ENCODE peak calls at places on chromosomes 16 and 17, in nine cellular contexts. One of them, this sample, is unnamed.
A peak's percentile ranks its signal among the peaks of the same experiment; 100 is the strongest.

GRCh38 chr16:86899757-86900156 is 321.4 kb downstream of the FOXL1 start:
- DNase-seq in uterus: no peak
- DNase-seq in activated CD8-positive, alpha-beta T cell treated with anti-CD3 and anti-CD28 coated beads for 36 hours: no peak
- DNase-seq in GM04503: peak; percentile 11
- DNase-seq in effector CD4-positive, alpha-beta T cell: no peak
- DNase-seq in head of caudate nucleus: no peak
- DNase-seq in glutamatergic neuron: no peak
- DNase-seq in foreskin fibroblast: peak; percentile 19
- DNase-seq in HTR-8/SVneo: peak; percentile 28
- DNase-seq in this sample: no peak

GRCh38 chr17:5610956-5611355 is 26.6 kb upstream of the NLRP1 start:
- DNase-seq in head of caudate nucleus: no peak
- DNase-seq in HTR-8/SVneo: no peak
- DNase-seq in foreskin fibroblast: no peak
- DNase-seq in GM04503: no peak
- DNase-seq in glutamatergic neuron: no peak
- DNase-seq in uterus: no peak
- DNase-seq in activated CD8-positive, alpha-beta T cell treated with anti-CD3 and anti-CD28 coated beads for 36 hours: no peak
- DNase-seq in effector CD4-positive, alpha-beta T cell: no peak
- DNase-seq in this sample: no peak

GRCh38 chr16:88383401-88384221 is 852 bp downstream of the ZNF469 start:
- DNase-seq in activated CD8-positive, alpha-beta T cell treated with anti-CD3 and anti-CD28 coated beads for 36 hours: no peak
- DNase-seq in uterus: peak; percentile 62
- DNase-seq in glutamatergic neuron: peak; percentile 56
- DNase-seq in head of caudate nucleus: peak; percentile 37
- DNase-seq in HTR-8/SVneo: peak; percentile 73
- DNase-seq in foreskin fibroblast: peak; percentile 51
- DNase-seq in GM04503: no peak
- DNase-seq in effector CD4-positive, alpha-beta T cell: no peak
- DNase-seq in this sample: no peak

GRCh38 chr17:83055911-83056582 is 23.4 kb upstream of the METRNL start:
- DNase-seq in GM04503: peak; percentile 67
- DNase-seq in uterus: peak; percentile 45
- DNase-seq in effector CD4-positive, alpha-beta T cell: no peak
- DNase-seq in glutamatergic neuron: no peak
- DNase-seq in foreskin fibroblast: peak; percentile 81
- DNase-seq in HTR-8/SVneo: no peak
- DNase-seq in head of caudate nucleus: peak; percentile 13
- DNase-seq in activated CD8-positive, alpha-beta T cell treated with anti-CD3 and anti-CD28 coated beads for 36 hours: no peak
- DNase-seq in this sample: no peak

GRCh38 chr16:13083687-13084086 is 182.3 kb downstream of the SHISA9 start:
- DNase-seq in HTR-8/SVneo: no peak
- DNase-seq in uterus: no peak
- DNase-seq in GM04503: no peak
- DNase-seq in foreskin fibroblast: no peak
- DNase-seq in activated CD8-positive, alpha-beta T cell treated with anti-CD3 and anti-CD28 coated beads for 36 hours: no peak
- DNase-seq in glutamatergic neuron: no peak
- DNase-seq in effector CD4-positive, alpha-beta T cell: no peak
- DNase-seq in head of caudate nucleus: no peak
- DNase-seq in this sample: no peak

GRCh38 chr16:3938843-3939624 is 58.5 kb upstream of the CREBBP start:
- DNase-seq in activated CD8-positive, alpha-beta T cell treated with anti-CD3 and anti-CD28 coated beads for 36 hours: peak; percentile 56
- DNase-seq in HTR-8/SVneo: peak; percentile 94
- DNase-seq in foreskin fibroblast: peak; percentile 38
- DNase-seq in head of caudate nucleus: peak; percentile 28
- DNase-seq in effector CD4-positive, alpha-beta T cell: peak; percentile 55
- DNase-seq in glutamatergic neuron: peak; percentile 83
- DNase-seq in uterus: peak; percentile 63
- DNase-seq in GM04503: peak; percentile 63
- DNase-seq in this sample: peak; percentile 52

GRCh38 chr17:8300629-8301242 is 5.5 kb upstream of the SLC25A35 start:
- DNase-seq in foreskin fibroblast: peak; percentile 48
- DNase-seq in GM04503: no peak
- DNase-seq in head of caudate nucleus: peak; percentile 74
- DNase-seq in effector CD4-positive, alpha-beta T cell: peak; percentile 42
- DNase-seq in uterus: peak; percentile 49
- DNase-seq in glutamatergic neuron: peak; percentile 57
- DNase-seq in activated CD8-positive, alpha-beta T cell treated with anti-CD3 and anti-CD28 coated beads for 36 hours: peak; percentile 70
- DNase-seq in HTR-8/SVneo: peak; percentile 90
- DNase-seq in this sample: peak; percentile 40

GRCh38 chr17:39306509-39307212 is 80.9 kb upstream of the STAC2 start:
- DNase-seq in glutamatergic neuron: no peak
- DNase-seq in uterus: no peak
- DNase-seq in foreskin fibroblast: no peak
- DNase-seq in HTR-8/SVneo: no peak
- DNase-seq in activated CD8-positive, alpha-beta T cell treated with anti-CD3 and anti-CD28 coated beads for 36 hours: no peak
- DNase-seq in GM04503: peak; percentile 2
- DNase-seq in head of caudate nucleus: no peak
- DNase-seq in effector CD4-positive, alpha-beta T cell: no peak
- DNase-seq in this sample: no peak

GRCh38 chr17:19538095-19539039 is 4.7 kb downstream of the SLC47A1 start:
- DNase-seq in uterus: no peak
- DNase-seq in foreskin fibroblast: no peak
- DNase-seq in GM04503: no peak
- DNase-seq in glutamatergic neuron: peak; percentile 64
- DNase-seq in head of caudate nucleus: peak; percentile 46
- DNase-seq in effector CD4-positive, alpha-beta T cell: no peak
- DNase-seq in HTR-8/SVneo: no peak
- DNase-seq in activated CD8-positive, alpha-beta T cell treated with anti-CD3 and anti-CD28 coated beads for 36 hours: no peak
- DNase-seq in this sample: no peak

GRCh38 chr16:80981103-80981502 is 25.6 kb downstream of the CMC2 start:
- DNase-seq in uterus: no peak
- DNase-seq in GM04503: no peak
- DNase-seq in foreskin fibroblast: no peak
- DNase-seq in glutamatergic neuron: no peak
- DNase-seq in HTR-8/SVneo: no peak
- DNase-seq in head of caudate nucleus: no peak
- DNase-seq in activated CD8-positive, alpha-beta T cell treated with anti-CD3 and anti-CD28 coated beads for 36 hours: no peak
- DNase-seq in effector CD4-positive, alpha-beta T cell: no peak
- DNase-seq in this sample: no peak

GRCh38 chr17:75549246-75550138 is 24.0 kb downstream of the LLGL2 start:
- DNase-seq in glutamatergic neuron: no peak
- DNase-seq in activated CD8-positive, alpha-beta T cell treated with anti-CD3 and anti-CD28 coated beads for 36 hours: no peak
- DNase-seq in effector CD4-positive, alpha-beta T cell: no peak
- DNase-seq in head of caudate nucleus: no peak
- DNase-seq in uterus: no peak
- DNase-seq in HTR-8/SVneo: no peak
- DNase-seq in foreskin fibroblast: no peak
- DNase-seq in GM04503: no peak
- DNase-seq in this sample: no peak

GRCh38 chr17:9402590-9403199 is 172.9 kb downstream of the STX8 start:
- DNase-seq in HTR-8/SVneo: peak; percentile 11
- DNase-seq in foreskin fibroblast: no peak
- DNase-seq in effector CD4-positive, alpha-beta T cell: no peak
- DNase-seq in activated CD8-positive, alpha-beta T cell treated with anti-CD3 and anti-CD28 coated beads for 36 hours: peak; percentile 53
- DNase-seq in head of caudate nucleus: no peak
- DNase-seq in uterus: no peak
- DNase-seq in GM04503: no peak
- DNase-seq in glutamatergic neuron: peak; percentile 63
- DNase-seq in this sample: no peak

GRCh38 chr16:91484-91883 is 13.5 kb downstream of the MPG start:
- DNase-seq in activated CD8-positive, alpha-beta T cell treated with anti-CD3 and anti-CD28 coated beads for 36 hours: no peak
- DNase-seq in effector CD4-positive, alpha-beta T cell: no peak
- DNase-seq in uterus: no peak
- DNase-seq in GM04503: no peak
- DNase-seq in foreskin fibroblast: peak; percentile 60
- DNase-seq in head of caudate nucleus: peak; percentile 77
- DNase-seq in HTR-8/SVneo: no peak
- DNase-seq in glutamatergic neuron: no peak
- DNase-seq in this sample: no peak

GRCh38 chr17:39674702-39675389 is 6.6 kb downstream of the PNMT start:
- DNase-seq in foreskin fibroblast: no peak
- DNase-seq in activated CD8-positive, alpha-beta T cell treated with anti-CD3 and anti-CD28 coated beads for 36 hours: no peak
- DNase-seq in uterus: no peak
- DNase-seq in head of caudate nucleus: no peak
- DNase-seq in glutamatergic neuron: no peak
- DNase-seq in GM04503: no peak
- DNase-seq in HTR-8/SVneo: no peak
- DNase-seq in effector CD4-positive, alpha-beta T cell: no peak
- DNase-seq in this sample: no peak

GRCh38 chr17:33183487-33184026 is 109.5 kb downstream of the ASIC2 start:
- DNase-seq in effector CD4-positive, alpha-beta T cell: no peak
- DNase-seq in uterus: no peak
- DNase-seq in head of caudate nucleus: no peak
- DNase-seq in activated CD8-positive, alpha-beta T cell treated with anti-CD3 and anti-CD28 coated beads for 36 hours: no peak
- DNase-seq in GM04503: no peak
- DNase-seq in glutamatergic neuron: no peak
- DNase-seq in HTR-8/SVneo: no peak
- DNase-seq in foreskin fibroblast: no peak
- DNase-seq in this sample: no peak

GRCh38 chr16:79609861-79610260 is 9.3 kb upstream of the MAF start:
- DNase-seq in HTR-8/SVneo: no peak
- DNase-seq in uterus: no peak
- DNase-seq in glutamatergic neuron: no peak
- DNase-seq in foreskin fibroblast: no peak
- DNase-seq in GM04503: no peak
- DNase-seq in head of caudate nucleus: no peak
- DNase-seq in effector CD4-positive, alpha-beta T cell: no peak
- DNase-seq in activated CD8-positive, alpha-beta T cell treated with anti-CD3 and anti-CD28 coated beads for 36 hours: no peak
- DNase-seq in this sample: no peak

GRCh38 chr17:64276961-64277505 is 14.0 kb upstream of the TEX2 start:
- DNase-seq in foreskin fibroblast: no peak
- DNase-seq in head of caudate nucleus: no peak
- DNase-seq in activated CD8-positive, alpha-beta T cell treated with anti-CD3 and anti-CD28 coated beads for 36 hours: no peak
- DNase-seq in glutamatergic neuron: no peak
- DNase-seq in uterus: no peak
- DNase-seq in effector CD4-positive, alpha-beta T cell: no peak
- DNase-seq in GM04503: no peak
- DNase-seq in HTR-8/SVneo: no peak
- DNase-seq in this sample: no peak

GRCh38 chr16:52293209-52293608 is 253.7 kb downstream of the TOX3 start:
- DNase-seq in effector CD4-positive, alpha-beta T cell: no peak
- DNase-seq in activated CD8-positive, alpha-beta T cell treated with anti-CD3 and anti-CD28 coated beads for 36 hours: no peak
- DNase-seq in uterus: no peak
- DNase-seq in foreskin fibroblast: no peak
- DNase-seq in head of caudate nucleus: no peak
- DNase-seq in HTR-8/SVneo: no peak
- DNase-seq in glutamatergic neuron: no peak
- DNase-seq in GM04503: no peak
- DNase-seq in this sample: no peak

GRCh38 chr17:57671546-57672204 is 73.4 kb downstream of the CCDC182 start:
- DNase-seq in head of caudate nucleus: peak; percentile 81
- DNase-seq in activated CD8-positive, alpha-beta T cell treated with anti-CD3 and anti-CD28 coated beads for 36 hours: peak; percentile 82
- DNase-seq in effector CD4-positive, alpha-beta T cell: peak; percentile 49
- DNase-seq in uterus: peak; percentile 65
- DNase-seq in HTR-8/SVneo: peak; percentile 94
- DNase-seq in glutamatergic neuron: peak; percentile 87
- DNase-seq in GM04503: no peak
- DNase-seq in foreskin fibroblast: peak; percentile 64
- DNase-seq in this sample: peak; percentile 50

GRCh38 chr16:51987519-51987918 is 559.4 kb downstream of the TOX3 start:
- DNase-seq in uterus: no peak
- DNase-seq in glutamatergic neuron: no peak
- DNase-seq in activated CD8-positive, alpha-beta T cell treated with anti-CD3 and anti-CD28 coated beads for 36 hours: no peak
- DNase-seq in GM04503: no peak
- DNase-seq in HTR-8/SVneo: no peak
- DNase-seq in foreskin fibroblast: no peak
- DNase-seq in head of caudate nucleus: no peak
- DNase-seq in effector CD4-positive, alpha-beta T cell: no peak
- DNase-seq in this sample: no peak

GRCh38 chr17:538096-538973 is 176.3 kb downstream of the VPS53 start:
- DNase-seq in head of caudate nucleus: no peak
- DNase-seq in foreskin fibroblast: no peak
- DNase-seq in GM04503: no peak
- DNase-seq in activated CD8-positive, alpha-beta T cell treated with anti-CD3 and anti-CD28 coated beads for 36 hours: no peak
- DNase-seq in effector CD4-positive, alpha-beta T cell: no peak
- DNase-seq in HTR-8/SVneo: no peak
- DNase-seq in uterus: no peak
- DNase-seq in glutamatergic neuron: no peak
- DNase-seq in this sample: no peak